ENCODE peak calls at places on chromosomes 13 and 19, in eight cellular contexts. T is kidney, S is GM12865, B is fibroblast of the aortic adventitia, N is psoas muscle, X is HFF-Myc, C is ascending aorta, F is uterus. A is an unnamed sample.

GRCh38 chr13:40562975-40563349 is 103.5 kb downstream of the FOXO1 start:
- DNase-seq in T (no peak), S (peak; percentile 43), B (no peak), N (peak; percentile 22), X (no peak), C (no peak), F (no peak), A (no peak)

GRCh38 chr13:50766043-50766442 is 77.4 kb downstream of the DLEU7 start:
- DNase-seq in T (no peak), S (no peak), B (peak; percentile 6), N (no peak), X (no peak), C (no peak), F (no peak), A (no peak)

GRCh38 chr19:15447057-15447456 is 2.7 kb downstream of the WIZ start:
- DNase-seq in T (no peak), S (no peak), B (no peak), N (no peak), X (no peak), C (no peak), F (no peak), A (no peak)

GRCh38 chr13:98525452-98525851 is 51.5 kb downstream of the STK24 start:
- DNase-seq in T (no peak), S (no peak), B (no peak), N (no peak), X (no peak), C (no peak), F (no peak), A (no peak)

GRCh38 chr19:48975947-48976847 is 11.1 kb downstream of the FTL start:
- DNase-seq in T (no peak), S (peak; percentile 65), B (no peak), N (no peak), X (no peak), C (no peak), F (no peak), A (no peak)

GRCh38 chr13:52686381-52686780 is 33.7 kb downstream of the SUGT1 start:
- DNase-seq in T (no peak), S (no peak), B (no peak), N (no peak), X (no peak), C (no peak), F (no peak), A (peak; percentile 2)

GRCh38 chr13:50365300-50365682 is 350.0 kb downstream of the KCNRG start:
- DNase-seq in T (no peak), S (no peak), B (no peak), N (no peak), X (no peak), C (no peak), F (no peak), A (no peak)

GRCh38 chr19:13420780-13421179 is 85.5 kb downstream of the CACNA1A start:
- DNase-seq in T (no peak), S (no peak), B (no peak), N (no peak), X (no peak), C (no peak), F (no peak), A (no peak)

GRCh38 chr19:15112385-15112784 is 5.2 kb downstream of the SYDE1 start:
- DNase-seq in T (no peak), S (no peak), B (no peak), N (no peak), X (no peak), C (no peak), F (no peak), A (no peak)

GRCh38 chr13:95375706-95376105 is 74.5 kb upstream of the ABCC4 start:
- DNase-seq in T (no peak), S (no peak), B (no peak), N (no peak), X (no peak), C (no peak), F (no peak), A (no peak)

GRCh38 chr13:42996584-42996983 is 4.5 kb upstream of the EPSTI1 start:
- DNase-seq in T (no peak), S (peak; percentile 69), B (peak; percentile 79), N (no peak), X (no peak), C (no peak), F (no peak), A (peak; percentile 86)

GRCh38 chr19:47641891-47642485 is 33.1 kb downstream of the BICRA start:
- DNase-seq in T (no peak), S (no peak), B (no peak), N (no peak), X (no peak), C (no peak), F (no peak), A (no peak)

GRCh38 chr13:22357132-22357531 is 686.3 kb downstream of the FGF9 start:
- DNase-seq in T (no peak), S (no peak), B (no peak), N (no peak), X (no peak), C (no peak), F (no peak), A (peak; percentile 10)

GRCh38 chr19:49859838-49860715 is 7.3 kb downstream of the PNKP start:
- DNase-seq in T (no peak), S (peak; percentile 3), B (no peak), N (no peak), X (no peak), C (no peak), F (no peak), A (no peak)

GRCh38 chr19:44891016-44891882 is at the start of gene TOMM40:
- DNase-seq in T (peak; percentile 100), S (peak; percentile 100), B (no peak), N (peak; percentile 100), X (peak; percentile 99), C (no peak), F (peak; percentile 100), A (peak; percentile 100)

GRCh38 chr13:90272356-90272755 is 1075.1 kb upstream of the MIR17HG start:
- DNase-seq in T (no peak), S (no peak), B (peak; percentile 58), N (no peak), X (no peak), C (no peak), F (no peak), A (no peak)

GRCh38 chr13:111114362-111115050 is 604 bp upstream of the ARHGEF7 start:
- DNase-seq in T (no peak), S (peak; percentile 17), B (peak; percentile 19), N (peak; percentile 69), X (no peak), C (peak; percentile 89), F (peak; percentile 55), A (peak; percentile 72)

GRCh38 chr19:56252699-56253422 is 19.7 kb upstream of the EDDM13 start:
- DNase-seq in T (peak; percentile 90), S (peak; percentile 83), B (peak; percentile 66), N (peak; percentile 56), X (peak; percentile 43), C (peak; percentile 64), F (peak; percentile 37), A (peak; percentile 64)

GRCh38 chr19:56258272-56258671 is 14.3 kb upstream of the EDDM13 start:
- DNase-seq in T (no peak), S (no peak), B (no peak), N (no peak), X (no peak), C (no peak), F (no peak), A (no peak)

GRCh38 chr19:56253737-56254136 is 18.8 kb upstream of the EDDM13 start:
- DNase-seq in T (no peak), S (peak; percentile 55), B (peak; percentile 71), N (no peak), X (peak; percentile 25), C (no peak), F (no peak), A (peak; percentile 70)
- TF ChIP-seq CTCF in T (no peak), S (peak; percentile 32), B (peak; percentile 39), N (peak; percentile 32), X (no peak), C (peak; percentile 11), F (peak; percentile 37), A (peak; percentile 42)

GRCh38 chr19:52889931-52890330 is 7.5 kb downstream of the ZNF320 start:
- DNase-seq in T (no peak), S (no peak), B (no peak), N (no peak), X (no peak), C (no peak), F (no peak), A (no peak)

GRCh38 chr19:52891336-52891735 is 6.1 kb downstream of the ZNF320 start:
- DNase-seq in T (no peak), S (no peak), B (no peak), N (no peak), X (no peak), C (no peak), F (no peak), A (no peak)

GRCh38 chr19:52889076-52889475 is 8.4 kb downstream of the ZNF320 start:
- DNase-seq in T (no peak), S (no peak), B (no peak), N (no peak), X (no peak), C (no peak), F (no peak), A (no peak)
- H3K4me3 ChIP-seq in T (no peak overlapping the region), S (no peak overlapping the region), B (no peak overlapping the region), N (no peak overlapping the region), X (no peak overlapping the region), C (no peak overlapping the region), F (no peak overlapping the region), A (no peak overlapping the region)

DNA sequence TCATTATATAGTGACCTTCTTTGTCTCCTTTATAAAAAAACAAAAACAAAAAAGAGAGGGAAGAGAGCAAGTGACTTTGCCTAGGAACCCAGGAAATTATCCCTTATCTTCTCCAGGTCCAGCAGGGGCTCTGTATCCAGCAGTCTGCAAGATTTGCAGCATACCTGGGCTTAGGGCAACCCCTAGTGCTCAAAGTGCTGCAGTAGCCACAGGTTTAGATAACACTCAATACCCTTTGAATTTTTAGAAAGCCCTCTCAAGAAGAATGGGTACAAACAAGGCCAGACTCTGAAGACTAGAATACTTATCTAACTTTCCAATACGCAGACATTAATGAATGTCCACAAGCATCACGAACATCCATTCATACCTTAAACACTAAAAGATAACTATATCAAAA is 43.2 kb downstream of the CCNA1 start:
- DNase-seq in T (no peak), S (no peak), B (peak; percentile 32), N (no peak), X (no peak), C (no peak), F (no peak), A (peak; percentile 17)
- TF ChIP-seq CTCF in T (no peak), S (no peak), B (peak; percentile 19), N (no peak), X (peak; percentile 16), C (no peak), F (no peak), A (peak; percentile 35)

DNA sequence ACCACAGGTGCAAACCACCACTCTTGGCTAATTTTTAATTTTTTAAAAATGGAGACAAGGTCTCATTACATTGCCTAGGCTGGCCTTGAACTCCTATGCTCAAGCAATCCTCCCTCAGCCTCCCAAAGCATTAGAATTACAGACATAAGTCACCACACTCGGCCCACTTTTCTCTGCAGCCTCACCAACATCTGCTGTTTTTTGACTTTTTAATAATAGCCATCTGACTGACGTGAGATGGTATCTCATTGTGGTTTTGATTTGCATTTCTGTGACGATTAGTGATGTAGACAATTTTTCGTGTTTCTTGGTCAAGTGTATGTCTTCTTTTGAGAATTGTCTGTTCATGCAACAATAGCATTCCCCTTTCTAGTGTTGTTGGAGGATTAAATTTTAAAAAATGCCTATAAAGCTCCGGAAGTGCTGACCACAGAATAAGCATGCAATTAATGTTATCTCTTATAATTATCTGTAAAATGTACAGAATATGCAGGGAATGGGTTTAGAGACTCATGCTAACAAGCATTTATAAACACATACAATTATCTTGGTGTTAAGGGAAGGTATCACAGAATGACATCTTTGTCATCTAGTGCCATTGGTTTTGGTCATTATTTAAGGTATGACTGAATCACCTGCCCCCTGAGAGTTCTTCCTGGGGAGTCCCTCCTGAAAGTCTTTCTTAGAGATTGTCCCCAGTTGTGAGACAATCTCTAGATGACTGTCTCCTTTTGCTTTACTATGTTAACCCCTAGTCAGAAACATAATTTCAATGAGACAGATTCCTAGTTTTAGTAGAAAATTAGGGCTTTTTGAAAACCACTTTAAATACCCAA is 118.5 kb upstream of the SERTM1 start:
- DNase-seq in T (no peak), S (no peak), B (no peak), N (no peak), X (no peak), C (no peak), F (no peak), A (no peak)
- H3K4me3 ChIP-seq in T (no peak overlapping the region), S (no peak overlapping the region), B (no peak overlapping the region), N (no peak overlapping the region), X (no peak overlapping the region), C (no peak overlapping the region), F (no peak overlapping the region), A (no peak overlapping the region)